ENCODE peak calls at places on chromosomes 5 and 9, in seven cellular contexts. One of them, this sample, is unnamed.

GRCh38 chr5:60943624-60944023 is 1.2 kb downstream of the ERCC8 start:
- DNase-seq in activated CD4-positive, alpha-beta T cell treated with anti-CD3 and anti-CD28 coated beads, Interleukin-2, amount 50 U/mL, for 1 hour: no peak
- DNase-seq in GM12891: no peak
- DNase-seq in mesendoderm: no peak
- DNase-seq in HTR-8/SVneo: no peak
- DNase-seq in T follicular helper cell: no peak
- DNase-seq in kidney tubule cell: peak; percentile 25
- DNase-seq in this sample: no peak

GRCh38 chr9:136626740-136627642 is 35.7 kb upstream of the EGFL7 start:
- DNase-seq in GM12891: no peak
- DNase-seq in activated CD4-positive, alpha-beta T cell treated with anti-CD3 and anti-CD28 coated beads, Interleukin-2, amount 50 U/mL, for 1 hour: no peak
- DNase-seq in kidney tubule cell: no peak
- DNase-seq in mesendoderm: peak; percentile 56
- DNase-seq in T follicular helper cell: no peak
- DNase-seq in HTR-8/SVneo: no peak
- DNase-seq in this sample: no peak

GRCh38 chr5:35153375-35153932 is 76.8 kb downstream of the PRLR start:
- DNase-seq in kidney tubule cell: no peak
- DNase-seq in T follicular helper cell: no peak
- DNase-seq in mesendoderm: no peak
- DNase-seq in activated CD4-positive, alpha-beta T cell treated with anti-CD3 and anti-CD28 coated beads, Interleukin-2, amount 50 U/mL, for 1 hour: no peak
- DNase-seq in HTR-8/SVneo: no peak
- DNase-seq in GM12891: no peak
- DNase-seq in this sample: no peak

GRCh38 chr5:81657386-81657785 is 93.5 kb downstream of the SSBP2 start:
- DNase-seq in mesendoderm: no peak
- DNase-seq in HTR-8/SVneo: no peak
- DNase-seq in GM12891: no peak
- DNase-seq in T follicular helper cell: no peak
- DNase-seq in activated CD4-positive, alpha-beta T cell treated with anti-CD3 and anti-CD28 coated beads, Interleukin-2, amount 50 U/mL, for 1 hour: no peak
- DNase-seq in kidney tubule cell: peak; percentile 19
- DNase-seq in this sample: no peak

GRCh38 chr9:128995791-128996190 is 32.3 kb downstream of the SH3GLB2 start:
- DNase-seq in activated CD4-positive, alpha-beta T cell treated with anti-CD3 and anti-CD28 coated beads, Interleukin-2, amount 50 U/mL, for 1 hour: no peak
- DNase-seq in HTR-8/SVneo: no peak
- DNase-seq in T follicular helper cell: no peak
- DNase-seq in GM12891: no peak
- DNase-seq in mesendoderm: no peak
- DNase-seq in kidney tubule cell: no peak
- DNase-seq in this sample: no peak

GRCh38 chr5:180802325-180803180 is at the start of gene MGAT1:
- DNase-seq in HTR-8/SVneo: peak; percentile 75
- DNase-seq in mesendoderm: peak; percentile 77
- DNase-seq in activated CD4-positive, alpha-beta T cell treated with anti-CD3 and anti-CD28 coated beads, Interleukin-2, amount 50 U/mL, for 1 hour: peak; percentile 68
- DNase-seq in GM12891: peak; percentile 89
- DNase-seq in T follicular helper cell: peak; percentile 61
- DNase-seq in kidney tubule cell: peak; percentile 74
- DNase-seq in this sample: peak; percentile 90

GRCh38 chr5:398475-399295 is 44.3 kb upstream of the EXOC3 start:
- DNase-seq in T follicular helper cell: no peak
- DNase-seq in mesendoderm: peak; percentile 23
- DNase-seq in GM12891: no peak
- DNase-seq in kidney tubule cell: no peak
- DNase-seq in HTR-8/SVneo: no peak
- DNase-seq in activated CD4-positive, alpha-beta T cell treated with anti-CD3 and anti-CD28 coated beads, Interleukin-2, amount 50 U/mL, for 1 hour: no peak
- DNase-seq in this sample: no peak

GRCh38 chr9:37174247-37174646 is 53.9 kb downstream of the ZCCHC7 start:
- DNase-seq in GM12891: no peak
- DNase-seq in activated CD4-positive, alpha-beta T cell treated with anti-CD3 and anti-CD28 coated beads, Interleukin-2, amount 50 U/mL, for 1 hour: no peak
- DNase-seq in kidney tubule cell: no peak
- DNase-seq in T follicular helper cell: no peak
- DNase-seq in mesendoderm: no peak
- DNase-seq in HTR-8/SVneo: no peak
- DNase-seq in this sample: no peak

GRCh38 chr9:135038331-135038730 is 49.1 kb upstream of the OLFM1 start:
- DNase-seq in activated CD4-positive, alpha-beta T cell treated with anti-CD3 and anti-CD28 coated beads, Interleukin-2, amount 50 U/mL, for 1 hour: no peak
- DNase-seq in T follicular helper cell: no peak
- DNase-seq in GM12891: no peak
- DNase-seq in kidney tubule cell: no peak
- DNase-seq in HTR-8/SVneo: no peak
- DNase-seq in mesendoderm: no peak
- DNase-seq in this sample: no peak

GRCh38 chr5:156394642-156395393 is 67.9 kb downstream of the SGCD start:
- DNase-seq in GM12891: no peak
- DNase-seq in HTR-8/SVneo: no peak
- DNase-seq in mesendoderm: no peak
- DNase-seq in T follicular helper cell: no peak
- DNase-seq in activated CD4-positive, alpha-beta T cell treated with anti-CD3 and anti-CD28 coated beads, Interleukin-2, amount 50 U/mL, for 1 hour: no peak
- DNase-seq in kidney tubule cell: no peak
- DNase-seq in this sample: peak; percentile 31

GRCh38 chr9:36341936-36342577 is 58.0 kb downstream of the RNF38 start:
- DNase-seq in GM12891: peak; percentile 25
- DNase-seq in HTR-8/SVneo: no peak
- DNase-seq in mesendoderm: no peak
- DNase-seq in T follicular helper cell: no peak
- DNase-seq in activated CD4-positive, alpha-beta T cell treated with anti-CD3 and anti-CD28 coated beads, Interleukin-2, amount 50 U/mL, for 1 hour: no peak
- DNase-seq in kidney tubule cell: peak; percentile 33
- DNase-seq in this sample: no peak

GRCh38 chr5:142915840-142916424 is 145.8 kb downstream of the ARHGAP26 start:
- DNase-seq in GM12891: peak; percentile 18
- DNase-seq in mesendoderm: peak; percentile 86
- DNase-seq in T follicular helper cell: no peak
- DNase-seq in activated CD4-positive, alpha-beta T cell treated with anti-CD3 and anti-CD28 coated beads, Interleukin-2, amount 50 U/mL, for 1 hour: no peak
- DNase-seq in HTR-8/SVneo: peak; percentile 35
- DNase-seq in kidney tubule cell: peak; percentile 71
- DNase-seq in this sample: peak; percentile 18

GRCh38 chr5:178274826-178275537 is 42.4 kb upstream of the PHYKPL start:
- DNase-seq in GM12891: no peak
- DNase-seq in T follicular helper cell: no peak
- DNase-seq in mesendoderm: no peak
- DNase-seq in kidney tubule cell: no peak
- DNase-seq in HTR-8/SVneo: no peak
- DNase-seq in activated CD4-positive, alpha-beta T cell treated with anti-CD3 and anti-CD28 coated beads, Interleukin-2, amount 50 U/mL, for 1 hour: no peak
- DNase-seq in this sample: no peak

GRCh38 chr9:6086006-6086655 is 70.7 kb upstream of the RANBP6 start:
- DNase-seq in activated CD4-positive, alpha-beta T cell treated with anti-CD3 and anti-CD28 coated beads, Interleukin-2, amount 50 U/mL, for 1 hour: no peak
- DNase-seq in kidney tubule cell: peak; percentile 74
- DNase-seq in GM12891: no peak
- DNase-seq in mesendoderm: no peak
- DNase-seq in T follicular helper cell: no peak
- DNase-seq in HTR-8/SVneo: no peak
- DNase-seq in this sample: no peak

GRCh38 chr9:81522721-81523551 is 166.4 kb downstream of the TLE1 start:
- DNase-seq in kidney tubule cell: peak; percentile 75
- DNase-seq in HTR-8/SVneo: peak; percentile 54
- DNase-seq in GM12891: no peak
- DNase-seq in mesendoderm: peak; percentile 76
- DNase-seq in activated CD4-positive, alpha-beta T cell treated with anti-CD3 and anti-CD28 coated beads, Interleukin-2, amount 50 U/mL, for 1 hour: no peak
- DNase-seq in T follicular helper cell: no peak
- DNase-seq in this sample: peak; percentile 27

GRCh38 chr9:15354713-15355112 is 47.7 kb upstream of the TTC39B start:
- DNase-seq in T follicular helper cell: no peak
- DNase-seq in mesendoderm: peak; percentile 92
- DNase-seq in kidney tubule cell: no peak
- DNase-seq in activated CD4-positive, alpha-beta T cell treated with anti-CD3 and anti-CD28 coated beads, Interleukin-2, amount 50 U/mL, for 1 hour: no peak
- DNase-seq in HTR-8/SVneo: no peak
- DNase-seq in GM12891: no peak
- DNase-seq in this sample: no peak

GRCh38 chr9:129755151-129755550 is 2.3 kb upstream of the PTGES start:
- DNase-seq in kidney tubule cell: no peak
- DNase-seq in T follicular helper cell: no peak
- DNase-seq in activated CD4-positive, alpha-beta T cell treated with anti-CD3 and anti-CD28 coated beads, Interleukin-2, amount 50 U/mL, for 1 hour: no peak
- DNase-seq in HTR-8/SVneo: no peak
- DNase-seq in mesendoderm: no peak
- DNase-seq in GM12891: no peak
- DNase-seq in this sample: no peak

GRCh38 chr9:81771606-81772005 is 82.3 kb upstream of the TLE1 start:
- DNase-seq in GM12891: no peak
- DNase-seq in T follicular helper cell: no peak
- DNase-seq in kidney tubule cell: peak; percentile 52
- DNase-seq in activated CD4-positive, alpha-beta T cell treated with anti-CD3 and anti-CD28 coated beads, Interleukin-2, amount 50 U/mL, for 1 hour: no peak
- DNase-seq in HTR-8/SVneo: peak; percentile 48
- DNase-seq in mesendoderm: no peak
- DNase-seq in this sample: no peak